ENCODE peak calls at places on chromosomes 11 and 22, in nine cellular contexts. Y is HCT116; X is activated T-helper 9 cell treated with anti-CD3 and anti-CD28 coated beads, Interleukin-2, amount 50 U/mL, for 16 hours; M is T-helper 9 cell; L is AG08395; W is effector memory CD4-positive, alpha-beta T cell; U is neural crest cell; A is HT1080; K is stimulated activated naive CD4-positive, alpha-beta T cell. B is an unnamed sample.
A peak's percentile ranks its signal among the peaks of the same experiment; 100 is the strongest.

GRCh38 chr11:12754582-12755250 is 80.5 kb downstream of the TEAD1 start:
- DNase-seq in K (no peak), L (no peak), W (no peak), U (no peak), M (no peak), X (no peak), A (no peak), Y (no peak), B (no peak)

GRCh38 chr11:122199661-122200060 is 83.6 kb upstream of the BLID start:
- DNase-seq in U (no peak), L (no peak), A (no peak), X (no peak), Y (no peak), M (no peak), W (no peak), K (no peak), B (no peak)

GRCh38 chr11:74540270-74540669 is 46.7 kb upstream of the LIPT2 start:
- DNase-seq in A (no peak), W (no peak), M (no peak), X (no peak), Y (no peak), K (no peak), L (no peak), U (no peak), B (no peak)

GRCh38 chr11:122116591-122116990 is 576 bp upstream of the BLID start:
- DNase-seq in U (no peak), Y (no peak), M (no peak), W (no peak), L (peak; percentile 45), X (no peak), A (no peak), K (no peak), B (no peak)

GRCh38 chr11:43962383-43962969 is 20.0 kb downstream of the C11orf96 start:
- DNase-seq in K (no peak), Y (no peak), X (no peak), U (no peak), A (no peak), L (no peak), W (no peak), M (no peak), B (no peak)

GRCh38 chr22:28052818-28053217 is 133.8 kb upstream of the PITPNB start:
- DNase-seq in X (no peak), W (no peak), K (no peak), A (no peak), L (no peak), M (no peak), U (no peak), Y (no peak), B (no peak)

GRCh38 chr11:60193687-60194433 is 11.0 kb upstream of the MS4A6A start:
- DNase-seq in W (peak; percentile 37), L (peak; percentile 29), K (peak; percentile 28), X (peak; percentile 27), M (peak; percentile 52), U (peak; percentile 72), A (peak; percentile 76), Y (peak; percentile 56), B (peak; percentile 5)

GRCh38 chr11:304061-304506 is 3.5 kb upstream of the IFITM2 start:
- DNase-seq in Y (no peak), K (no peak), L (no peak), W (no peak), A (no peak), M (no peak), X (no peak), U (no peak), B (no peak)

GRCh38 chr11:117901601-117902000 is 25.1 kb upstream of the FXYD6 start:
- DNase-seq in K (no peak), U (no peak), Y (no peak), L (no peak), A (no peak), M (no peak), X (no peak), W (no peak), B (no peak)

GRCh38 chr11:12185914-12186313 is 75.5 kb downstream of the MICAL2 start:
- DNase-seq in X (no peak), M (no peak), Y (no peak), W (no peak), A (peak; percentile 52), K (no peak), U (no peak), L (no peak), B (peak; percentile 32)

B was measured in RCC 7860.